ENCODE peak calls at places on chromosomes 3 and 15, in nine cellular contexts. M is fibroblast of pulmonary artery; E is T-helper 2 cell; Y is NCI-H1436; X is stimulated activated naive B cell treated with anti-CD40 and anti-IgM and Interleukin-4, amounts not matched to agents 10 μg/mL and 1 μg/mL and 100 μg/mL, for 72 hours; I is MM.1S; N is NCI-H1105; J is prostate gland; T is body of pancreas. C is an unnamed sample.

GRCh38 chr3:142315083-142315482 is 89.7 kb upstream of the GK5 start:
- DNase-seq in J (no peak), T (no peak), I (no peak), M (peak; percentile 69), N (no peak), X (no peak), Y (no peak), E (no peak), C (no peak)

GRCh38 chr3:101842245-101842934 is 6.9 kb upstream of the NFKBIZ start:
- DNase-seq in M (peak; percentile 47), X (no peak), N (no peak), T (no peak), I (no peak), J (no peak), Y (no peak), E (no peak), C (no peak)

GRCh38 chr15:68383161-68384074 is 48.5 kb downstream of the ITGA11 start:
- DNase-seq in I (peak; percentile 42), T (peak; percentile 57), N (peak; percentile 13), E (no peak), J (peak; percentile 44), Y (peak; percentile 2), M (peak; percentile 64), X (peak; percentile 17), C (peak; percentile 14)

GRCh38 chr3:101979033-101979432 is 129.7 kb downstream of the NFKBIZ start:
- DNase-seq in X (no peak), N (no peak), I (no peak), T (no peak), Y (no peak), M (no peak), J (no peak), E (no peak), C (no peak)

GRCh38 chr3:38108649-38109579 is 28.0 kb downstream of the ACAA1 start:
- DNase-seq in T (no peak), Y (no peak), E (no peak), N (no peak), X (no peak), I (no peak), J (no peak), M (no peak), C (no peak)

GRCh38 chr15:85494035-85494793 is 113.8 kb downstream of the AKAP13 start:
- DNase-seq in E (no peak), I (no peak), J (no peak), T (peak; percentile 29), N (no peak), Y (no peak), X (no peak), M (peak; percentile 91), C (no peak)

GRCh38 chr15:77553257-77553656 is 79.5 kb downstream of the LINGO1 start:
- DNase-seq in M (no peak), T (no peak), N (no peak), Y (no peak), I (no peak), E (no peak), X (no peak), J (no peak), C (no peak)

GRCh38 chr15:29822100-29822684 is at the start of gene TJP1:
- DNase-seq in T (peak; percentile 79), X (no peak), M (peak; percentile 74), J (peak; percentile 75), E (no peak), Y (peak; percentile 38), I (peak; percentile 47), N (peak; percentile 48), C (peak; percentile 71)

GRCh38 chr15:83510001-83510400 is 62.9 kb downstream of the SH3GL3 start:
- DNase-seq in T (no peak), E (no peak), J (no peak), M (no peak), X (no peak), I (no peak), N (no peak), Y (no peak), C (no peak)

GRCh38 chr3:39147711-39148115 is 5.7 kb downstream of the CSRNP1 start:
- DNase-seq in T (peak; percentile 59), M (peak; percentile 53), J (no peak), Y (no peak), E (no peak), N (no peak), X (no peak), I (peak; percentile 58), C (no peak)

GRCh38 chr15:21261965-21262850 is 178.1 kb downstream of the POTEB3 start:
- DNase-seq in T (no peak), M (no peak), N (no peak), Y (no peak), X (no peak), J (no peak), I (peak; percentile 4), E (no peak), C (no peak)

GRCh38 chr3:173688216-173688842 is 290.8 kb downstream of the NLGN1 start:
- DNase-seq in N (no peak), E (no peak), I (no peak), J (no peak), M (no peak), T (no peak), Y (no peak), X (no peak), C (no peak)

GRCh38 chr3:13866406-13866965 is 13.4 kb downstream of the WNT7A start:
- DNase-seq in I (no peak), Y (no peak), E (peak; percentile 54), T (no peak), N (no peak), X (no peak), J (no peak), M (no peak), C (no peak)

GRCh38 chr3:43181202-43181910 is 75.5 kb upstream of the POMGNT2 start:
- DNase-seq in E (no peak), T (peak; percentile 35), J (no peak), N (no peak), Y (no peak), M (no peak), I (no peak), X (peak; percentile 37), C (no peak)

GRCh38 chr3:157408499-157409149 is 28.0 kb upstream of the PTX3 start:
- DNase-seq in E (no peak), J (no peak), I (no peak), M (no peak), X (no peak), Y (no peak), N (no peak), T (no peak), C (no peak)

GRCh38 chr3:191959876-191960418 is 499.0 kb downstream of the PYDC2 start:
- DNase-seq in E (no peak), I (no peak), M (peak; percentile 2), N (no peak), X (no peak), Y (no peak), T (no peak), J (no peak), C (no peak)

GRCh38 chr15:99963976-99964375 is 230.7 kb upstream of the LYSMD4 start:
- DNase-seq in N (no peak), T (no peak), J (no peak), X (no peak), I (no peak), E (no peak), Y (no peak), M (no peak), C (no peak)

GRCh38 chr3:175956964-175957363 is 1097.8 kb downstream of the NAALADL2 start:
- DNase-seq in I (no peak), M (peak; percentile 17), N (no peak), J (no peak), E (no peak), Y (no peak), X (no peak), T (no peak), C (no peak)

GRCh38 chr3:193808317-193808716 is 215.3 kb downstream of the OPA1 start:
- DNase-seq in J (no peak), N (no peak), X (no peak), M (no peak), I (no peak), T (no peak), Y (no peak), E (no peak), C (no peak)

GRCh38 chr15:57505949-57506391 is 85.7 kb upstream of the MYZAP start:
- DNase-seq in M (peak; percentile 82), J (peak; percentile 98), N (peak; percentile 31), T (peak; percentile 96), X (no peak), I (no peak), Y (no peak), E (no peak), C (no peak)

GRCh38 chr3:185342458-185343169 is 20.3 kb upstream of the MAP3K13 start:
- DNase-seq in N (no peak), J (no peak), T (no peak), X (no peak), Y (no peak), M (no peak), I (peak; percentile 64), E (no peak), C (no peak)

GRCh38 chr3:169871129-169871886 is 1.6 kb upstream of the LRRC31 start:
- DNase-seq in X (no peak), N (no peak), I (peak; percentile 25), J (peak; percentile 81), M (no peak), Y (no peak), E (no peak), T (no peak), C (no peak)

GRCh38 chr3:126525091-126525852 is 1.3 kb downstream of the CHST13 start:
- DNase-seq in J (no peak), E (no peak), Y (no peak), T (no peak), N (no peak), I (no peak), M (no peak), X (no peak), C (no peak)

GRCh38 chr3:20141306-20141705 is 44.7 kb downstream of the SGO1 start:
- DNase-seq in X (no peak), E (no peak), M (no peak), N (no peak), I (no peak), Y (no peak), J (no peak), T (no peak), C (no peak)

GRCh38 chr3:64344721-64345207 is 119.5 kb upstream of the PRICKLE2 start:
- DNase-seq in T (no peak), Y (no peak), E (no peak), J (no peak), M (peak; percentile 74), N (no peak), I (no peak), X (no peak), C (no peak)

C was measured in NCI-H2171.